ENCODE peak calls at places on chromosomes 12 and 14, in nine cellular contexts. One of them, this sample, is unnamed.

GRCh38 chr12:32419520-32419960 is 20.2 kb downstream of the FGD4 start:
- DNase-seq in CD4-positive, alpha-beta T cell: no peak
- DNase-seq in bronchial epithelial cell: no peak
- DNase-seq in CD8-positive, alpha-beta T cell: no peak
- DNase-seq in OCI-LY7: no peak
- DNase-seq in IMR-90: peak
- DNase-seq in brain microvascular endothelial cell: peak
- DNase-seq in ovary: no peak
- DNase-seq in stomach: no peak
- DNase-seq in this sample: no peak

GRCh38 chr14:71321556-71322315 is 414.5 kb downstream of the PCNX1 start:
- DNase-seq in CD4-positive, alpha-beta T cell: no peak
- DNase-seq in bronchial epithelial cell: peak
- DNase-seq in CD8-positive, alpha-beta T cell: no peak
- DNase-seq in OCI-LY7: peak
- DNase-seq in IMR-90: peak
- DNase-seq in brain microvascular endothelial cell: peak
- DNase-seq in ovary: no peak
- DNase-seq in stomach: no peak
- DNase-seq in this sample: no peak

GRCh38 chr12:19574606-19575005 is 135.3 kb downstream of the AEBP2 start:
- DNase-seq in CD4-positive, alpha-beta T cell: no peak
- DNase-seq in bronchial epithelial cell: no peak
- DNase-seq in CD8-positive, alpha-beta T cell: no peak
- DNase-seq in OCI-LY7: peak
- DNase-seq in IMR-90: peak
- DNase-seq in brain microvascular endothelial cell: no peak
- DNase-seq in ovary: no peak
- DNase-seq in stomach: no peak
- DNase-seq in this sample: no peak

GRCh38 chr12:43338848-43339526 is 213.0 kb downstream of the ADAMTS20 start:
- DNase-seq in CD4-positive, alpha-beta T cell: no peak
- DNase-seq in bronchial epithelial cell: peak
- DNase-seq in CD8-positive, alpha-beta T cell: no peak
- DNase-seq in OCI-LY7: no peak
- DNase-seq in IMR-90: peak
- DNase-seq in brain microvascular endothelial cell: peak
- DNase-seq in ovary: no peak
- DNase-seq in stomach: no peak
- DNase-seq in this sample: no peak

GRCh38 chr12:31004666-31005065 is 69.0 kb upstream of the DDX11 start:
- DNase-seq in CD4-positive, alpha-beta T cell: no peak
- DNase-seq in bronchial epithelial cell: no peak
- DNase-seq in CD8-positive, alpha-beta T cell: no peak
- DNase-seq in OCI-LY7: no peak
- DNase-seq in IMR-90: no peak
- DNase-seq in brain microvascular endothelial cell: no peak
- DNase-seq in ovary: no peak
- DNase-seq in stomach: no peak
- DNase-seq in this sample: no peak

GRCh38 chr14:100202712-100203111 is 36.2 kb upstream of the YY1 start:
- DNase-seq in CD4-positive, alpha-beta T cell: no peak
- DNase-seq in bronchial epithelial cell: no peak
- DNase-seq in CD8-positive, alpha-beta T cell: no peak
- DNase-seq in OCI-LY7: no peak
- DNase-seq in IMR-90: no peak
- DNase-seq in brain microvascular endothelial cell: no peak
- DNase-seq in ovary: no peak
- DNase-seq in stomach: no peak
- DNase-seq in this sample: no peak

GRCh38 chr12:6697584-6698351 is 2.8 kb downstream of the PIANP start:
- DNase-seq in CD4-positive, alpha-beta T cell: no peak
- DNase-seq in bronchial epithelial cell: peak
- DNase-seq in CD8-positive, alpha-beta T cell: no peak
- DNase-seq in OCI-LY7: peak
- DNase-seq in IMR-90: peak
- DNase-seq in brain microvascular endothelial cell: peak
- DNase-seq in ovary: no peak
- DNase-seq in stomach: peak
- DNase-seq in this sample: peak

GRCh38 chr12:64273527-64274403 is 51.7 kb upstream of the KICS2 start:
- DNase-seq in CD4-positive, alpha-beta T cell: peak
- DNase-seq in bronchial epithelial cell: peak
- DNase-seq in CD8-positive, alpha-beta T cell: no peak
- DNase-seq in OCI-LY7: no peak
- DNase-seq in IMR-90: no peak
- DNase-seq in brain microvascular endothelial cell: peak
- DNase-seq in ovary: no peak
- DNase-seq in stomach: no peak
- DNase-seq in this sample: peak

GRCh38 chr14:50560929-50561280 is 960 bp downstream of the ATL1 start:
- DNase-seq in CD4-positive, alpha-beta T cell: peak
- DNase-seq in bronchial epithelial cell: peak
- DNase-seq in CD8-positive, alpha-beta T cell: no peak
- DNase-seq in OCI-LY7: no peak
- DNase-seq in IMR-90: peak
- DNase-seq in brain microvascular endothelial cell: peak
- DNase-seq in ovary: peak
- DNase-seq in stomach: peak
- DNase-seq in this sample: peak

GRCh38 chr14:97524579-97525319 is 727.6 kb downstream of the VRK1 start:
- DNase-seq in CD4-positive, alpha-beta T cell: no peak
- DNase-seq in bronchial epithelial cell: no peak
- DNase-seq in CD8-positive, alpha-beta T cell: no peak
- DNase-seq in OCI-LY7: no peak
- DNase-seq in IMR-90: no peak
- DNase-seq in brain microvascular endothelial cell: no peak
- DNase-seq in ovary: no peak
- DNase-seq in stomach: no peak
- DNase-seq in this sample: no peak

GRCh38 chr12:52988933-52989332 is 17.3 kb upstream of the EIF4B start:
- DNase-seq in CD4-positive, alpha-beta T cell: no peak
- DNase-seq in bronchial epithelial cell: no peak
- DNase-seq in CD8-positive, alpha-beta T cell: no peak
- DNase-seq in OCI-LY7: no peak
- DNase-seq in IMR-90: no peak
- DNase-seq in brain microvascular endothelial cell: no peak
- DNase-seq in ovary: no peak
- DNase-seq in stomach: no peak
- DNase-seq in this sample: no peak

GRCh38 chr12:9364224-9365176 is 156.3 kb upstream of the PZP start:
- DNase-seq in CD4-positive, alpha-beta T cell: no peak
- DNase-seq in bronchial epithelial cell: peak
- DNase-seq in CD8-positive, alpha-beta T cell: no peak
- DNase-seq in OCI-LY7: peak
- DNase-seq in IMR-90: peak
- DNase-seq in brain microvascular endothelial cell: peak
- DNase-seq in ovary: no peak
- DNase-seq in stomach: no peak
- DNase-seq in this sample: peak

GRCh38 chr14:90691627-90692026 is 124.6 kb downstream of the TTC7B start:
- DNase-seq in CD4-positive, alpha-beta T cell: no peak
- DNase-seq in bronchial epithelial cell: no peak
- DNase-seq in CD8-positive, alpha-beta T cell: no peak
- DNase-seq in OCI-LY7: no peak
- DNase-seq in IMR-90: no peak
- DNase-seq in brain microvascular endothelial cell: no peak
- DNase-seq in ovary: no peak
- DNase-seq in stomach: no peak
- DNase-seq in this sample: no peak

GRCh38 chr14:83473846-83474245 is 1940.2 kb upstream of the SEL1L start:
- DNase-seq in CD4-positive, alpha-beta T cell: no peak
- DNase-seq in bronchial epithelial cell: no peak
- DNase-seq in CD8-positive, alpha-beta T cell: no peak
- DNase-seq in OCI-LY7: no peak
- DNase-seq in IMR-90: peak
- DNase-seq in brain microvascular endothelial cell: peak
- DNase-seq in ovary: no peak
- DNase-seq in stomach: no peak
- DNase-seq in this sample: no peak

GRCh38 chr12:95790025-95790911 is at the start of gene NTN4:
- DNase-seq in CD4-positive, alpha-beta T cell: no peak
- DNase-seq in bronchial epithelial cell: no peak
- DNase-seq in CD8-positive, alpha-beta T cell: no peak
- DNase-seq in OCI-LY7: no peak
- DNase-seq in IMR-90: peak
- DNase-seq in brain microvascular endothelial cell: peak
- DNase-seq in ovary: peak
- DNase-seq in stomach: peak
- DNase-seq in this sample: peak

GRCh38 chr14:52071675-52072074 is 2.8 kb upstream of the NID2 start:
- DNase-seq in CD4-positive, alpha-beta T cell: no peak
- DNase-seq in bronchial epithelial cell: peak
- DNase-seq in CD8-positive, alpha-beta T cell: no peak
- DNase-seq in OCI-LY7: no peak
- DNase-seq in IMR-90: peak
- DNase-seq in brain microvascular endothelial cell: peak
- DNase-seq in ovary: no peak
- DNase-seq in stomach: no peak
- DNase-seq in this sample: no peak

DNA sequence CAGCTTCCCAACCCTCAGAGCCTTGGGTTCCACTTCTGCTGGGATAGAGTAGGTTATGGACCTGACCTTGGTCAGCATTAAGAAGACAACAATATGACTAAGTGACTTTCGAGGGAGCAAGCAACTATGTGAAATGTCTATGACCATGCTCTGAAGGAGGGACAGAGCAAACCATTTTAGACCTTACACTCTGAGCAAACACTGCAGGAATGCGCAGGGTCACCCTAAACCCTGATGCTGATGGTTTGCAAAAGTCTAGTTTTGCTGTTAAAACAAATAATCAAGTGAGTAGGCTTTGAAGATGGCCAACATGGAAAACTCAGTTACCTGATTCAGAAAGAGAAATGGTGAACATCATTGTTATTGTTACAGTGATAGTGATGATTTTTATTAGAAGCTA is 8.7 kb downstream of the ZCCHC8 start:
- DNase-seq in CD4-positive, alpha-beta T cell: no peak
- DNase-seq in bronchial epithelial cell: no peak
- DNase-seq in CD8-positive, alpha-beta T cell: no peak
- DNase-seq in OCI-LY7: no peak
- DNase-seq in IMR-90: peak
- DNase-seq in brain microvascular endothelial cell: no peak
- DNase-seq in ovary: no peak
- DNase-seq in stomach: no peak
- DNase-seq in this sample: no peak
- TF ChIP-seq CTCF in CD4-positive, alpha-beta T cell: no peak
- TF ChIP-seq CTCF in bronchial epithelial cell: no peak
- TF ChIP-seq CTCF in CD8-positive, alpha-beta T cell: no peak
- TF ChIP-seq CTCF in OCI-LY7: no peak
- TF ChIP-seq CTCF in IMR-90: no peak
- TF ChIP-seq CTCF in brain microvascular endothelial cell: no peak
- TF ChIP-seq CTCF in ovary: no peak
- TF ChIP-seq CTCF in stomach: no peak
- TF ChIP-seq CTCF in this sample: no peak

DNA sequence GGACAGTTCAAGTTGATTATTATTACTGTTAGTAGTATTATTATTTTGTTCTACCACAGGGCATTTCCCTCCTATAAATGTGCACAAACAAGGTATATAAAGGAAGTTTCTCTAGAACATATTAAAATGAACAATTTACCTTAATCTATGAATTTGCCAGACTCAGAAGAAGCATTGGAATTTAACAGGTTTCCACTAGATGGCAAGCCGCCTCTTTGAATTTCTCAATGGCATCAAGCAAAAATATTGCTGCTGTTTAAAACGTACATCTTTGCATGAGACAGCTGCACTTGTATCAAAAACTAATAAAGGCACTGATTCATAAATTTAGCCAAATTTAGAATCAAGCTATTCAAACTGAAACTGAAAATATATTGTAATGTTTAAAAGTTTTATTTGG is 34.6 kb upstream of the MIS18BP1 start:
- DNase-seq in CD4-positive, alpha-beta T cell: no peak
- DNase-seq in bronchial epithelial cell: no peak
- DNase-seq in CD8-positive, alpha-beta T cell: no peak
- DNase-seq in OCI-LY7: no peak
- DNase-seq in IMR-90: no peak
- DNase-seq in brain microvascular endothelial cell: no peak
- DNase-seq in ovary: no peak
- DNase-seq in stomach: no peak
- DNase-seq in this sample: no peak
- TF ChIP-seq CTCF in CD4-positive, alpha-beta T cell: no peak
- TF ChIP-seq CTCF in bronchial epithelial cell: no peak
- TF ChIP-seq CTCF in CD8-positive, alpha-beta T cell: no peak
- TF ChIP-seq CTCF in OCI-LY7: peak
- TF ChIP-seq CTCF in IMR-90: no peak
- TF ChIP-seq CTCF in brain microvascular endothelial cell: no peak
- TF ChIP-seq CTCF in ovary: no peak
- TF ChIP-seq CTCF in stomach: no peak
- TF ChIP-seq CTCF in this sample: no peak

GRCh38 chr14:77143071-77143470 is 1.5 kb upstream of the ZDHHC22 start:
- DNase-seq in CD4-positive, alpha-beta T cell: no peak
- DNase-seq in bronchial epithelial cell: no peak
- DNase-seq in CD8-positive, alpha-beta T cell: no peak
- DNase-seq in OCI-LY7: no peak
- DNase-seq in IMR-90: no peak
- DNase-seq in brain microvascular endothelial cell: no peak
- DNase-seq in ovary: no peak
- DNase-seq in stomach: no peak
- DNase-seq in this sample: peak
- TF ChIP-seq CTCF in CD4-positive, alpha-beta T cell: no peak
- TF ChIP-seq CTCF in bronchial epithelial cell: no peak
- TF ChIP-seq CTCF in CD8-positive, alpha-beta T cell: no peak
- TF ChIP-seq CTCF in OCI-LY7: no peak
- TF ChIP-seq CTCF in IMR-90: no peak
- TF ChIP-seq CTCF in brain microvascular endothelial cell: no peak
- TF ChIP-seq CTCF in ovary: no peak
- TF ChIP-seq CTCF in stomach: no peak
- TF ChIP-seq CTCF in this sample: no peak

DNA sequence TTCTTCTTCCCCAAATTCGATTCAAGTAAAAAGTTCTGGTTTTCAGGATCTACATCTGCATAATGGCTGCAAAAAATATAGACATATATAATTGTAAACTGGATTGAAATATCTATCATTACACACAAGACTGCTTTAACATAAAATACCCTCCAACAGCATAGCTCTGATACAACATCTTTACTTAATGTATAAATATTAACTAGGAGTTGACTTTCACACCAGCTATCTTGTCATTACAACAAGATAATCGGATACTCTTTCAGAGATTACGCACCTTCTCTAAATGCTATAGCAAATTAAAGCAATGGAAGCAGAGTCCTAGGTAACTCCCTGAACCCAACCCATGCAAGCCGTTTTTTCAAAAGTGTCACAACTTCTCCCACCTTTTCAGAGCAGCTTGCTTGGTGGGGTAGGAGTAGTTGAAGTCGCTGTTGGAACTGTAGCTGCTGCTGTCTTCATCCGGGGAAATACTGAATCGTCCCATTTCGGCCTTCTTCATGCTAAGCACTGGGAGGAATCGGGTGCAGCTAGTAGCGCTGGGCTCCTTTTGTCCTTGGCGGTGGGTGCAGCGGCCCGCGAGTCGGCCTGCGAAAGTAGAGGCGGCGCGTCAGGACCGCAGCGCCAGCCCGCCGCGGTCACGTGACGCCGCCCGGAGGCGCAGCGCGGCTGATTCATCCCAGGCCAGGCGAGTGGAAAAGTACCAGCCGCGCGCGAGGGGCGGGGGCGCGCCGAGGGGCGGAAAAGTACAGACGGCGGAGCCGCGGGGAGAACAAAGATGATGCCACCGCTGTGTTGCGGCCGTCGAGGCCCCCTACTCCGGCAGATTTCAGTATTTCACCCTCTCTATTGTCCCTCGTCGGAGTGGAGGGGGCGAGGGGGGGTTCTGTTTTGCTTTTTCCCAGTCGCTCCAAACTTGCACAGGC is 1.5 kb downstream of the SLC38A2 start:
- DNase-seq in CD4-positive, alpha-beta T cell: peak
- DNase-seq in bronchial epithelial cell: no peak
- DNase-seq in CD8-positive, alpha-beta T cell: peak
- DNase-seq in OCI-LY7: peak
- DNase-seq in IMR-90: peak
- DNase-seq in brain microvascular endothelial cell: peak
- DNase-seq in ovary: peak
- DNase-seq in stomach: peak
- DNase-seq in this sample: peak
- TF ChIP-seq CTCF in CD4-positive, alpha-beta T cell: no peak
- TF ChIP-seq CTCF in bronchial epithelial cell: no peak
- TF ChIP-seq CTCF in CD8-positive, alpha-beta T cell: no peak
- TF ChIP-seq CTCF in OCI-LY7: no peak
- TF ChIP-seq CTCF in IMR-90: peak
- TF ChIP-seq CTCF in brain microvascular endothelial cell: no peak
- TF ChIP-seq CTCF in ovary: no peak
- TF ChIP-seq CTCF in stomach: peak
- TF ChIP-seq CTCF in this sample: no peak